ENCODE peak calls at places on chromosomes 16 and 17, in five cellular contexts. One of them, this sample, is unnamed.

GRCh38 chr17:50541916-50542688 is 4.9 kb upstream of the SPATA20 start:
- DNase-seq in pancreas: peak
- DNase-seq in caudate nucleus: peak
- DNase-seq in uterus: peak
- DNase-seq in heart right ventricle: peak
- DNase-seq in this sample: peak

GRCh38 chr17:39714234-39714633 is 14.4 kb downstream of the ERBB2 start:
- DNase-seq in pancreas: no peak
- DNase-seq in heart right ventricle: no peak
- DNase-seq in caudate nucleus: no peak
- DNase-seq in uterus: no peak
- DNase-seq in this sample: no peak

GRCh38 chr17:20022701-20023100 is 13.5 kb downstream of the SPECC1 start:
- DNase-seq in uterus: no peak
- DNase-seq in pancreas: no peak
- DNase-seq in heart right ventricle: no peak
- DNase-seq in caudate nucleus: no peak
- DNase-seq in this sample: no peak

GRCh38 chr17:42708588-42708987 is 26.3 kb downstream of the CNTNAP1 start:
- DNase-seq in caudate nucleus: no peak
- DNase-seq in uterus: no peak
- DNase-seq in pancreas: no peak
- DNase-seq in heart right ventricle: no peak
- DNase-seq in this sample: no peak

GRCh38 chr16:50260206-50261159 is 5.9 kb upstream of the ADCY7 start:
- DNase-seq in pancreas: no peak
- DNase-seq in heart right ventricle: no peak
- DNase-seq in caudate nucleus: no peak
- DNase-seq in uterus: no peak
- DNase-seq in this sample: no peak

GRCh38 chr17:6021627-6022026 is 48.6 kb upstream of the WSCD1 start:
- DNase-seq in heart right ventricle: no peak
- DNase-seq in caudate nucleus: no peak
- DNase-seq in pancreas: no peak
- DNase-seq in uterus: no peak
- DNase-seq in this sample: no peak

GRCh38 chr17:3827124-3827773 is 18.8 kb downstream of the NCBP3 start:
- DNase-seq in heart right ventricle: peak
- DNase-seq in uterus: peak
- DNase-seq in caudate nucleus: peak
- DNase-seq in pancreas: peak
- DNase-seq in this sample: no peak

GRCh38 chr17:74059471-74059870 is 144.0 kb upstream of the RPL38 start:
- DNase-seq in uterus: no peak
- DNase-seq in caudate nucleus: no peak
- DNase-seq in heart right ventricle: no peak
- DNase-seq in pancreas: no peak
- DNase-seq in this sample: no peak

GRCh38 chr17:13879961-13880466 is 189.3 kb upstream of the COX10 start:
- DNase-seq in pancreas: no peak
- DNase-seq in caudate nucleus: no peak
- DNase-seq in uterus: no peak
- DNase-seq in heart right ventricle: no peak
- DNase-seq in this sample: no peak

GRCh38 chr17:13001991-13002615 is 15.7 kb downstream of the ELAC2 start:
- DNase-seq in heart right ventricle: no peak
- DNase-seq in pancreas: no peak
- DNase-seq in uterus: no peak
- DNase-seq in caudate nucleus: no peak
- DNase-seq in this sample: peak

GRCh38 chr16:14449790-14450463 is 180.1 kb downstream of the PARN start:
- DNase-seq in uterus: no peak
- DNase-seq in caudate nucleus: no peak
- DNase-seq in pancreas: no peak
- DNase-seq in heart right ventricle: no peak
- DNase-seq in this sample: no peak

GRCh38 chr17:73013816-73014663 is 78.4 kb downstream of the SLC39A11 start:
- DNase-seq in uterus: no peak
- DNase-seq in pancreas: no peak
- DNase-seq in heart right ventricle: no peak
- DNase-seq in caudate nucleus: no peak
- DNase-seq in this sample: no peak

GRCh38 chr17:82920715-82921114 is 80.9 kb upstream of the ZNF750 start:
- DNase-seq in pancreas: no peak
- DNase-seq in heart right ventricle: no peak
- DNase-seq in uterus: no peak
- DNase-seq in caudate nucleus: no peak
- DNase-seq in this sample: no peak

GRCh38 chr17:19010729-19011505 is 6.4 kb upstream of the FAM83G start:
- DNase-seq in uterus: no peak
- DNase-seq in caudate nucleus: no peak
- DNase-seq in heart right ventricle: no peak
- DNase-seq in pancreas: no peak
- DNase-seq in this sample: peak

GRCh38 chr16:23296994-23297393 is 5.1 kb upstream of the SCNN1B start:
- DNase-seq in heart right ventricle: no peak
- DNase-seq in uterus: no peak
- DNase-seq in pancreas: peak
- DNase-seq in caudate nucleus: no peak
- DNase-seq in this sample: no peak

GRCh38 chr16:78444-79145 is 570 bp downstream of the MPG start:
- DNase-seq in caudate nucleus: no peak
- DNase-seq in pancreas: no peak
- DNase-seq in heart right ventricle: no peak
- DNase-seq in uterus: peak
- DNase-seq in this sample: peak

GRCh38 chr17:46773676-46774075 is 44.8 kb downstream of the WNT3 start:
- DNase-seq in uterus: no peak
- DNase-seq in caudate nucleus: no peak
- DNase-seq in pancreas: no peak
- DNase-seq in heart right ventricle: no peak
- DNase-seq in this sample: no peak

DNA sequence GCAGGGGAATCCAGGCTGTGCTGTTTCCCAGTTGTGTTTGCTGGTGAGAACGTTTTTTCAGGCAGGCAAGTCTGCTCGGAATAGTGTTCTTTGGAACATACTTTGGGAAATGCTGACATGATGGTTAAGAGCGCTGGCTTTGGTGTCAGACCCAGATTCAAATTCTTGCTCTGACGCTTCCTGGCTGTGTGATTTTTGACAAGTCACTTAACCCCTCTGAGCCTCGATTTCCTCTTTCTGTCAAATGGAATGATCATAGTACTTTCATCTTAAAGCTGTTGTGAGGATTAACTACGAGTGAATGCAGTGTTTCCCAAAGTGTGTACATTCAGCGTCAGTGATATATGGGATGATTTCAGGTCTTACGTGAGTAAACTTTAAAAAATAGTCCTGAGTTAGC is 4.8 kb downstream of the FBRS start:
- DNase-seq in uterus: no peak
- DNase-seq in pancreas: no peak
- DNase-seq in caudate nucleus: no peak
- DNase-seq in heart right ventricle: no peak
- DNase-seq in this sample: no peak
- H3K27ac ChIP-seq in uterus: no peak
- H3K27ac ChIP-seq in pancreas: no peak
- H3K27ac ChIP-seq in caudate nucleus: no peak
- H3K27ac ChIP-seq in heart right ventricle: no peak
- H3K27ac ChIP-seq in this sample: no peak

GRCh38 chr16:69485361-69485760 is 60.9 kb downstream of the CYB5B start:
- DNase-seq in uterus: no peak
- DNase-seq in pancreas: no peak
- DNase-seq in heart right ventricle: no peak
- DNase-seq in caudate nucleus: no peak
- DNase-seq in this sample: no peak

GRCh38 chr16:69485816-69486215 is 61.4 kb downstream of the CYB5B start:
- DNase-seq in heart right ventricle: no peak
- DNase-seq in caudate nucleus: no peak
- DNase-seq in pancreas: no peak
- DNase-seq in uterus: no peak
- DNase-seq in this sample: no peak

GRCh38 chr16:69483611-69484010 is 59.2 kb downstream of the CYB5B start:
- DNase-seq in uterus: no peak
- DNase-seq in pancreas: no peak
- DNase-seq in heart right ventricle: no peak
- DNase-seq in caudate nucleus: no peak
- DNase-seq in this sample: no peak

GRCh38 chr16:69486724-69487123 is 62.3 kb downstream of the CYB5B start:
- DNase-seq in heart right ventricle: no peak
- DNase-seq in caudate nucleus: no peak
- DNase-seq in pancreas: no peak
- DNase-seq in uterus: no peak
- DNase-seq in this sample: no peak

GRCh38 chr16:69486272-69486671 is 61.9 kb downstream of the CYB5B start:
- DNase-seq in uterus: no peak
- DNase-seq in pancreas: no peak
- DNase-seq in heart right ventricle: no peak
- DNase-seq in caudate nucleus: no peak
- DNase-seq in this sample: no peak
- H3K27ac ChIP-seq in uterus: no peak
- H3K27ac ChIP-seq in pancreas: no peak
- H3K27ac ChIP-seq in heart right ventricle: no peak
- H3K27ac ChIP-seq in caudate nucleus: no peak
- H3K27ac ChIP-seq in this sample: no peak

GRCh38 chr17:63041251-63041650 is 75.2 kb downstream of the TANC2 start:
- DNase-seq in heart right ventricle: no peak
- DNase-seq in caudate nucleus: no peak
- DNase-seq in pancreas: no peak
- DNase-seq in uterus: no peak
- DNase-seq in this sample: no peak
- H3K27ac ChIP-seq in heart right ventricle: no peak
- H3K27ac ChIP-seq in caudate nucleus: no peak
- H3K27ac ChIP-seq in pancreas: no peak
- H3K27ac ChIP-seq in uterus: no peak
- H3K27ac ChIP-seq in this sample: no peak

DNA sequence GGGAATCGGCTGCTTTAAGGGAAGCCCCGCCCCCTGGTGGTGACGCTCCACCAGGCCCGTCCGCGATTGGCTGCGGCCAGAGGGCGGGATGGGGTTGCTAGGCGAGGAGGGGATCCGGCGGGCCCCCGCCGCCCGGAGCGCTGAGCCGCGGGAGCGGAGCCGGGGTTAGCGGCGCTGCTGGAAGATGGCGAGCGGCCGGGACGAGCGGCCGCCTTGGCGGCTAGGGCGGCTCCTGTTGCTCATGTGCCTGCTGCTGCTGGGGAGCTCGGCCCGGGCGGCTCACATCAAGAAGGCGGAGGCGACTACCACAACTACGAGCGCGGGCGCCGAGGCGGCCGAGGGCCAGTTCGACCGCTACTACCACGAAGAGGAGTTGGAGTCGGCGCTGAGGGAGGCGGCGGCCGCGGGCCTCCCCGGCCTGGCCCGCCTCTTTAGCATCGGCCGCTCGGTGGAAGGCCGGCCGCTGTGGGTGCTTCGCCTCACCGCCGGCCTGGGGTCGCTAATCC is at the start of gene CPD:
- DNase-seq in uterus: peak
- DNase-seq in caudate nucleus: peak
- DNase-seq in pancreas: peak
- DNase-seq in heart right ventricle: peak
- DNase-seq in this sample: peak
- H3K27ac ChIP-seq in uterus: peak
- H3K27ac ChIP-seq in caudate nucleus: peak
- H3K27ac ChIP-seq in pancreas: peak
- H3K27ac ChIP-seq in heart right ventricle: peak
- H3K27ac ChIP-seq in this sample: peak

GRCh38 chr16:66293207-66293735 is 73.2 kb upstream of the CDH5 start:
- DNase-seq in heart right ventricle: no peak
- DNase-seq in caudate nucleus: no peak
- DNase-seq in pancreas: no peak
- DNase-seq in uterus: no peak
- DNase-seq in this sample: no peak

GRCh38 chr16:66294507-66294906 is 72.0 kb upstream of the CDH5 start:
- DNase-seq in pancreas: no peak
- DNase-seq in caudate nucleus: no peak
- DNase-seq in heart right ventricle: no peak
- DNase-seq in uterus: no peak
- DNase-seq in this sample: no peak

GRCh38 chr16:66292241-66292935 is 74.1 kb upstream of the CDH5 start:
- DNase-seq in uterus: no peak
- DNase-seq in caudate nucleus: no peak
- DNase-seq in heart right ventricle: no peak
- DNase-seq in pancreas: no peak
- DNase-seq in this sample: no peak

GRCh38 chr16:66295191-66295590 is 71.3 kb upstream of the CDH5 start:
- DNase-seq in heart right ventricle: no peak
- DNase-seq in uterus: no peak
- DNase-seq in pancreas: no peak
- DNase-seq in caudate nucleus: no peak
- DNase-seq in this sample: no peak

GRCh38 chr16:66293932-66294331 is 72.6 kb upstream of the CDH5 start:
- DNase-seq in uterus: no peak
- DNase-seq in pancreas: no peak
- DNase-seq in heart right ventricle: no peak
- DNase-seq in caudate nucleus: no peak
- DNase-seq in this sample: no peak
- H3K27ac ChIP-seq in uterus: no peak
- H3K27ac ChIP-seq in pancreas: no peak
- H3K27ac ChIP-seq in heart right ventricle: no peak
- H3K27ac ChIP-seq in caudate nucleus: no peak
- H3K27ac ChIP-seq in this sample: no peak

GRCh38 chr17:58410714-58411407 is 6.5 kb downstream of the RNF43 start:
- DNase-seq in heart right ventricle: no peak
- DNase-seq in pancreas: no peak
- DNase-seq in caudate nucleus: no peak
- DNase-seq in uterus: no peak
- DNase-seq in this sample: no peak

GRCh38 chr17:58412910-58413630 is 4.3 kb downstream of the RNF43 start:
- DNase-seq in heart right ventricle: no peak
- DNase-seq in pancreas: no peak
- DNase-seq in uterus: no peak
- DNase-seq in caudate nucleus: no peak
- DNase-seq in this sample: no peak

GRCh38 chr17:58411408-58411894 is 5.9 kb downstream of the RNF43 start:
- DNase-seq in uterus: no peak
- DNase-seq in pancreas: no peak
- DNase-seq in heart right ventricle: no peak
- DNase-seq in caudate nucleus: no peak
- DNase-seq in this sample: no peak

GRCh38 chr17:58413684-58414083 is 3.6 kb downstream of the RNF43 start:
- DNase-seq in caudate nucleus: no peak
- DNase-seq in pancreas: no peak
- DNase-seq in heart right ventricle: no peak
- DNase-seq in uterus: no peak
- DNase-seq in this sample: no peak

GRCh38 chr17:58412064-58412703 is 5.2 kb downstream of the RNF43 start:
- DNase-seq in uterus: no peak
- DNase-seq in heart right ventricle: no peak
- DNase-seq in caudate nucleus: no peak
- DNase-seq in pancreas: no peak
- DNase-seq in this sample: no peak
- H3K27ac ChIP-seq in uterus: no peak
- H3K27ac ChIP-seq in heart right ventricle: no peak
- H3K27ac ChIP-seq in caudate nucleus: no peak
- H3K27ac ChIP-seq in pancreas: no peak
- H3K27ac ChIP-seq in this sample: no peak

GRCh38 chr16:84299734-84300440 is 5.2 kb downstream of the WFDC1 start:
- DNase-seq in pancreas: no peak
- DNase-seq in heart right ventricle: no peak
- DNase-seq in caudate nucleus: no peak
- DNase-seq in uterus: no peak
- DNase-seq in this sample: no peak
- H3K27ac ChIP-seq in pancreas: no peak
- H3K27ac ChIP-seq in heart right ventricle: no peak
- H3K27ac ChIP-seq in caudate nucleus: no peak
- H3K27ac ChIP-seq in uterus: no peak
- H3K27ac ChIP-seq in this sample: no peak

This sample was measured in psoas muscle.